ENCODE peak calls at places on chromosomes 12 and 14, in seven cellular contexts. Z, U, W, M, A, C and T are unnamed samples.

GRCh38 chr12:121992059-121992879 is 29.4 kb upstream of the BCL7A start:
- DNase-seq in C (peak), M (peak), U (peak), A (no peak), W (peak), Z (peak), T (peak)

GRCh38 chr14:53603994-53604393 is 352.6 kb downstream of the BMP4 start:
- DNase-seq in W (no peak), Z (no peak), U (no peak), C (no peak), M (no peak), A (no peak), T (no peak)

GRCh38 chr14:105881021-105881930 is 354.9 kb downstream of the TMEM121 start:
- DNase-seq in U (no peak), W (no peak), Z (peak), A (peak), C (no peak), M (no peak), T (no peak)

GRCh38 chr12:5963515-5963914 is 18.5 kb upstream of the ANO2 start:
- DNase-seq in M (no peak), Z (no peak), C (no peak), U (no peak), A (no peak), W (no peak), T (no peak)

GRCh38 chr12:83473408-83474095 is 786.8 kb downstream of the TMTC2 start:
- DNase-seq in Z (no peak), W (no peak), U (no peak), M (no peak), C (no peak), A (no peak), T (no peak)

GRCh38 chr12:131369094-131369845 is 341.6 kb upstream of the SFSWAP start:
- DNase-seq in U (no peak), M (no peak), W (no peak), Z (no peak), C (no peak), A (peak), T (no peak)

GRCh38 chr12:14948672-14949071 is 10.3 kb upstream of the ERP27 start:
- DNase-seq in M (peak), C (no peak), W (peak), Z (peak), A (no peak), U (no peak), T (peak)

GRCh38 chr14:91144425-91145145 is 30.7 kb downstream of the DGLUCY start:
- DNase-seq in U (no peak), Z (no peak), W (no peak), M (peak), A (no peak), C (no peak), T (no peak)

GRCh38 chr12:71469235-71469873 is 29.8 kb downstream of the LGR5 start:
- DNase-seq in M (peak), W (no peak), U (no peak), A (no peak), C (no peak), Z (no peak), T (no peak)

GRCh38 chr14:59455411-59455810 is 9.8 kb downstream of the GPR135 start:
- DNase-seq in W (no peak), C (no peak), U (no peak), M (peak), A (no peak), Z (no peak), T (no peak)

GRCh38 chr12:34604227-34604626 is 581.9 kb downstream of the ALG10 start:
- DNase-seq in C (no peak), Z (no peak), A (no peak), W (no peak), U (no peak), M (no peak), T (no peak)

GRCh38 chr14:105067140-105067968 is 2.1 kb upstream of the GPR132 start:
- DNase-seq in W (no peak), A (no peak), Z (peak), M (peak), U (no peak), C (peak), T (no peak)

GRCh38 chr12:108097160-108097911 is 31.8 kb upstream of the WSCD2 start:
- DNase-seq in C (no peak), A (no peak), W (no peak), Z (no peak), M (no peak), U (no peak), T (no peak)

GRCh38 chr12:3421599-3421998 is 69.4 kb upstream of the PRMT8 start:
- DNase-seq in C (no peak), M (no peak), U (no peak), Z (no peak), W (no peak), A (no peak), T (no peak)

GRCh38 chr14:65321370-65321875 is 91.1 kb upstream of the FUT8 start:
- DNase-seq in Z (no peak), C (no peak), U (no peak), M (no peak), W (no peak), A (no peak), T (no peak)

GRCh38 chr14:92565718-92566115 is 52.1 kb downstream of the RIN3 start:
- DNase-seq in A (no peak), Z (no peak), M (no peak), W (no peak), C (no peak), U (no peak), T (no peak)

GRCh38 chr14:69107407-69108003 is 45.4 kb downstream of the DCAF5 start:
- DNase-seq in A (no peak), M (peak), C (no peak), U (no peak), W (peak), Z (peak), T (peak)

GRCh38 chr14:96631621-96632362 is 129.6 kb downstream of the PAPOLA start:
- DNase-seq in A (peak), U (no peak), C (no peak), Z (no peak), M (peak), W (no peak), T (no peak)

GRCh38 chr14:103395245-103395644 is 10.0 kb downstream of the MARK3 start:
- DNase-seq in C (no peak), A (no peak), W (no peak), M (peak), Z (no peak), U (no peak), T (no peak)

GRCh38 chr12:123059501-123059900 is 79.0 kb downstream of the ARL6IP4 start:
- DNase-seq in C (no peak), W (peak), U (no peak), Z (no peak), A (no peak), M (no peak), T (no peak)

GRCh38 chr12:64609543-64610091 is 678 bp upstream of the RASSF3 start:
- DNase-seq in M (peak), U (no peak), Z (no peak), C (no peak), W (peak), A (no peak), T (no peak)

GRCh38 chr14:88995437-88996198 is 171.2 kb downstream of the TTC8 start:
- DNase-seq in Z (no peak), M (peak), C (no peak), U (no peak), A (no peak), W (no peak), T (peak)

GRCh38 chr14:89029961-89030694 is 205.7 kb downstream of the TTC8 start:
- DNase-seq in U (no peak), C (no peak), A (no peak), W (no peak), Z (no peak), M (no peak), T (no peak)

GRCh38 chr12:68359669-68360068 is 27.5 kb upstream of the MDM1 start:
- DNase-seq in A (no peak), Z (no peak), M (no peak), U (no peak), W (no peak), C (no peak), T (no peak)

GRCh38 chr12:75641031-75641780 is 129.8 kb upstream of the KRR1 start:
- DNase-seq in W (no peak), M (peak), C (no peak), Z (peak), A (no peak), U (no peak), T (no peak)

GRCh38 chr14:32480337-32480736 is 151.2 kb downstream of the AKAP6 start:
- DNase-seq in A (no peak), C (no peak), U (no peak), M (peak), W (no peak), Z (no peak), T (no peak)

GRCh38 chr14:41289025-41289424 is 317.7 kb upstream of the LRFN5 start:
- DNase-seq in W (no peak), C (no peak), Z (no peak), A (no peak), U (no peak), M (no peak), T (no peak)

GRCh38 chr12:124130717-124131670 is 158.0 kb downstream of the ZNF664 start:
- DNase-seq in Z (no peak), U (no peak), W (peak), A (peak), C (no peak), M (no peak), T (no peak)

GRCh38 chr14:48398675-48399282 is 723.4 kb upstream of the MDGA2 start:
- DNase-seq in W (peak), M (peak), A (no peak), C (no peak), U (no peak), Z (no peak), T (no peak)